ENCODE peak calls at places on chromosomes 3 and 15, in eight cellular contexts. D is DND-41, K is ascending aorta, M is GM12878, X is PC-3, S is fibroblast of lung, H is body of pancreas, J is kidney. F is an unnamed sample. For H3K4me1, the result is how much of the 10 kb centered on the place peaks cover.

GRCh38 chr3:79954756-79955155 is 187.0 kb upstream of the ROBO1 start:
- DNase-seq in M (no peak), J (no peak), K (no peak), X (no peak), S (no peak), D (no peak), H (no peak), F (no peak)

GRCh38 chr3:40055361-40055760 is 246.0 kb downstream of the MYRIP start:
- DNase-seq in D (no peak), X (no peak), M (no peak), J (no peak), K (no peak), H (no peak), S (no peak), F (no peak)

GRCh38 chr3:179768080-179768479 is 115.2 kb downstream of the USP13 start:
- DNase-seq in H (peak), S (peak), K (no peak), J (no peak), M (no peak), D (peak), X (peak), F (peak)

GRCh38 chr3:34008836-34009479 is 210.5 kb downstream of the PDCD6IP start:
- DNase-seq in H (no peak), S (no peak), K (no peak), X (peak), J (no peak), D (no peak), M (no peak), F (no peak)

GRCh38 chr15:34709866-34710265 is 44.9 kb downstream of the GJD2 start:
- DNase-seq in J (no peak), D (no peak), M (no peak), X (peak), H (no peak), S (peak), K (no peak), F (no peak)

GRCh38 chr3:153649286-153649839 is 471.8 kb upstream of the ARHGEF26 start:
- DNase-seq in K (no peak), H (no peak), M (no peak), X (no peak), J (no peak), D (no peak), S (no peak), F (no peak)

GRCh38 chr3:14200841-14201240 is 22.2 kb downstream of the LSM3 start:
- DNase-seq in D (no peak), M (no peak), S (no peak), J (no peak), K (no peak), X (no peak), H (no peak), F (no peak)

GRCh38 chr3:99545941-99546580 is 92.3 kb upstream of the COL8A1 start:
- DNase-seq in H (no peak), K (no peak), X (peak), D (no peak), M (no peak), J (no peak), S (peak), F (no peak)

GRCh38 chr3:194561306-194561974 is 71.8 kb downstream of the TMEM44 start:
- DNase-seq in D (no peak), M (no peak), J (no peak), K (no peak), S (peak), X (peak), H (no peak), F (no peak)

GRCh38 chr15:67152429-67152828 is 87.0 kb downstream of the SMAD3 start:
- DNase-seq in M (no peak), D (no peak), H (no peak), X (no peak), J (no peak), S (no peak), K (no peak), F (no peak)

GRCh38 chr3:10395671-10396070 is 74.8 kb upstream of the SEC13 start:
- DNase-seq in H (no peak), X (peak), K (no peak), S (no peak), J (no peak), M (no peak), D (peak), F (no peak)

GRCh38 chr15:52445954-52446353 is 82.7 kb downstream of the MYO5A start:
- DNase-seq in S (no peak), D (no peak), H (no peak), M (no peak), K (no peak), X (no peak), J (no peak), F (no peak)

GRCh38 chr15:100109486-100110035 is 232.2 kb downstream of the ADAMTS17 start:
- DNase-seq in X (no peak), M (no peak), J (no peak), S (no peak), D (no peak), H (no peak), K (peak), F (no peak)

GRCh38 chr3:141237701-141238521 is 6.3 kb downstream of the PXYLP1 start:
- DNase-seq in H (peak), J (no peak), S (no peak), K (no peak), D (no peak), X (no peak), M (no peak), F (peak)

GRCh38 chr3:158368271-158368670 is 202.7 kb upstream of the MLF1 start:
- DNase-seq in H (no peak), J (no peak), D (no peak), K (no peak), S (no peak), X (no peak), M (no peak), F (peak)

GRCh38 chr3:150372320-150373118 is 35.6 kb upstream of the TSC22D2 start:
- DNase-seq in H (no peak), M (no peak), X (peak), S (no peak), J (no peak), K (no peak), D (no peak), F (no peak)
- TF ChIP-seq CTCF in H (no peak), M (peak), X (peak), S (no peak), J (no peak), K (peak), D (no peak), F (peak)

GRCh38 chr15:51134416-51135199 is 39.9 kb upstream of the TNFAIP8L3 start:
- DNase-seq in X (no peak), J (no peak), K (no peak), H (no peak), D (no peak), S (no peak), M (no peak), F (no peak)
- H3K4me1 ChIP-seq in X (under half), J (under half), K (under half), H (under half), D (under half), S (under half), M (under half), F (under half)

DNA sequence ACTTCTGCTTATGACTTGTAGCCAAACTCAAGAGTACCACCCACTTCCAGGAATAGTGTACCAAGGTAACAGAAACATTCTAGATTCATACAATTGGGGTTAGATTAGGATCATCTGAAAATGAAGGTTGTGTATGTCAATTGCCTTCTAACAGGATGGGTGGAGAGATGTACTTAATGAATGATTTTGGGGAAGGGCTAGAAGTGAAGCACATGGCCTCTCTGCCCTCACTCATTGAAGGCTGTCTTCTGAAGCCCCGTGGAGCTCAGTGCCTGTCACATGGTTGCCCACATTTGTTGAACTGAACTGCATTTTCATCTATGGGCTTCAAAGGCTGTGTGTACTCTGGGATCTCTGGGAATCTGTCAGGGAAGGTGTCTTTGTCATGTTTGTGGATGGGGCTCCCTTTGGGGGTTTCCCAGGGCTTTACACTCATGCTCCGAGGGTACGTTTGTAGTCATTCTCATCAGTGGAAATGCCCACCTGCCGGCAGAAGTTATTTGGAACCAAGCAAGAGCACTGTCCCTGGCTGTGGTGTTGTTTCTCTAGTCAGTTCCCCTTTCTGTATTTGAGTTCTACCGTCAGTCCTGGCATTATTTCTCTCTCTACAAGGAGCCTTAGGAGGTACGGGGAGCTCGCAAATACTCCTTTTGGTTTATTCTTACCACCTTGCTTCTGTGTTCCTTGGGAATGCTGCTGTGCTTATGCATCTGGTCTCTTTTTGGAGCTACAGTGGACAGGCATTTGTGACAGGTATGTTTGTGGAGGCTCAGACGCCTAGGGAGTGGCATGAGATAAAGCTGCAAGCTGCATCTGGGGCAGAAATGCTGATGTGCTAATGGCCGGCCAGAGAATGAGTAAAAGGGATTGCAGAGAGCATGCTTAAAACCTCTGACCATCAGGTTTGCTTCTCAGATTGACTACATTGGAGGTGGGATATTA is 22.4 kb downstream of the CD86 start:
- DNase-seq in S (no peak), M (no peak), H (no peak), J (no peak), K (no peak), D (no peak), X (no peak), F (no peak)
- H3K4me3 ChIP-seq in S (no peak), M (peak), H (no peak), J (no peak), K (no peak), D (no peak), X (no peak), F (no peak)

GRCh38 chr15:48855501-48856440 is 22.2 kb upstream of the EID1 start:
- DNase-seq in X (peak), H (peak), S (peak), K (no peak), M (no peak), D (no peak), J (no peak), F (peak)
- TF ChIP-seq CTCF in X (peak), H (peak), S (peak), K (peak), M (no peak), D (peak), J (peak), F (peak)

GRCh38 chr3:73448761-73449290 is 175.9 kb downstream of the PDZRN3 start:
- DNase-seq in M (peak), D (no peak), X (no peak), K (no peak), S (no peak), H (no peak), J (no peak), F (no peak)
- H3K4me1 ChIP-seq in M (under half), D (under half), X (under half), K (under half), S (under half), H (under half), J (under half), F (under half)

DNA sequence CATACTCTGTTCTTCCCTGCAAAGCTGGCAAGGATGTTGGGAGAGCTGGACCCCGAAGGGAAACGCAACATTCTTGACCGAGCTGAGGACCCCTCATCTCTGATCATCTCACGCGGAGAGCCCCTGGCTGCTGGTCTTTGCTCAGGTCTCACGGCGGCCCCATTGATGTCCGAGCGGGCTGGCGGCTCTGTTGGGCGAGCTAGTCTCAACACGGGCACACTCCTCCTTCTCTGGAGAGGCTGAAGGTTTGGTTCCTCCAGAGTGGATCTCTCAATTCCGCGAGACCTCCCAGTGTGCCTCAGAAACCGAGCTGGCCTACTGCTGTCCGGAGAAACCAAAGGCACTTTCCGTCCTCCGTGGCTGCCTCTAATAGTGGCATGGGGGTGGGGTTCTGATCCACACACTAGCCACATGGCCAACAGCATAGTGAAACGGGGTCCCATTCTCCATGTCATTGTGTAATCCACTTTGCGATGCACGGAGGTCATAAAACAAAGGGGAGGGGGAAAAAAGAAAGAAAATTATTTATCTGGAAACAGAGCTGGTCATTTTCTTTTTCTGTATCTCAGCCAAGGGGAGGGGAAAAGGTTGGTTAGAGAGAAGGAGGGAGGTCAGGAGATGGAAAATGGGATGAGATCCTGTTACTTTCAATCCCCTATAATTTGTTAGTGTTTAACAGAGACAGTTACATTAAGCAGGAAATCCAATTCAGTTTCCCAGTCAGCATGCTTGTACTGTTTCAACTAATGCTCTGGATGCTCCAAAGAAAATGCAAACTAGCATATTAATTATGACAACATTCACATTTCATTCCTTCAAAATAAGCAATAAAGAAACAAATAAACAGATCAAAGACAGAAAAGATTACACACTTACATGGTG is 1.3 kb downstream of the CCDC80 start:
- DNase-seq in M (no peak), X (no peak), J (no peak), K (no peak), D (no peak), S (no peak), H (no peak), F (no peak)
- H3K4me3 ChIP-seq in M (no peak), X (peak), J (peak), K (peak), D (no peak), S (peak), H (no peak), F (no peak)

GRCh38 chr3:157075693-157076420 is 84.1 kb downstream of the CCNL1 start:
- DNase-seq in J (no peak), X (peak), H (no peak), K (no peak), M (no peak), S (no peak), D (no peak), F (no peak)

GRCh38 chr3:157079677-157080369 is 80.1 kb downstream of the CCNL1 start:
- DNase-seq in D (no peak), J (no peak), K (no peak), H (no peak), S (no peak), M (no peak), X (no peak), F (no peak)

GRCh38 chr3:157074490-157074889 is 85.5 kb downstream of the CCNL1 start:
- DNase-seq in D (no peak), K (no peak), J (no peak), M (no peak), X (no peak), H (no peak), S (no peak), F (no peak)

GRCh38 chr3:157078131-157078835 is 81.7 kb downstream of the CCNL1 start:
- DNase-seq in J (no peak), K (no peak), D (no peak), H (no peak), M (no peak), S (no peak), X (peak), F (no peak)

DNA sequence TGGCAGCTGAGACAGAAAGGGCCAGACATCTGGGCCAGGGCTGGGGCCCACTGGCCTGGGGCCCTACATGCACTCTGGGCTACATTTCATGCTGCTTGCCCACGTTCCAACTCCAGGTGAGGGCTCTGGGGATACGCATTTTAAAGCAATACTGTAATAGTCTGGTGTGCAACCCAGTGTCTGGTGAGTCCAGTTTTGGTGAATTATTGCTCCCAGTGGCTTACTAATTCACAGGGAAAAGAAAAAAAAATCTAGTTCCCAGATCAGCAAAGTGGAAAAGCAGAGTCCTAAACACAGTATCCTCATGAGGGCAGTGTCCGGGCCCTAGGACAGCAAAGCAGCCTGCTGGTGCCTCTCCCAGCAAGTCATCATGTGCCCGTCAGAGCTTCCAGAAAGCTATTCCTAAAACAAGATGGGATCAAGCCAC is 82.4 kb downstream of the CCNL1 start:
- DNase-seq in J (no peak), M (no peak), X (no peak), D (no peak), S (no peak), H (no peak), K (no peak), F (no peak)
- TF ChIP-seq CTCF in J (no peak), M (no peak), X (peak), D (no peak), S (peak), H (peak), K (peak), F (peak)